ENCODE peak calls at places on chromosomes 3 and 15, in four cellular contexts. One of them, this sample, is unnamed.

GRCh38 chr3:41933154-41933676 is 28.7 kb downstream of the ULK4 start:
- DNase-seq in iris pigment epithelial cell: peak
- DNase-seq in EL: peak
- DNase-seq in ACHN: no peak
- DNase-seq in this sample: peak

GRCh38 chr3:194000712-194001111 is 135.2 kb upstream of the HES1 start:
- DNase-seq in iris pigment epithelial cell: no peak
- DNase-seq in EL: no peak
- DNase-seq in ACHN: no peak
- DNase-seq in this sample: no peak

GRCh38 chr15:60899322-60899966 is 329.7 kb downstream of the RORA start:
- DNase-seq in iris pigment epithelial cell: no peak
- DNase-seq in EL: no peak
- DNase-seq in ACHN: no peak
- DNase-seq in this sample: no peak

GRCh38 chr3:157868881-157869280 is 237.3 kb downstream of the SHOX2 start:
- DNase-seq in iris pigment epithelial cell: no peak
- DNase-seq in EL: no peak
- DNase-seq in ACHN: no peak
- DNase-seq in this sample: no peak

GRCh38 chr3:112858410-112859069 is 11.9 kb upstream of the CD200R1L start:
- DNase-seq in iris pigment epithelial cell: peak
- DNase-seq in EL: peak
- DNase-seq in ACHN: no peak
- DNase-seq in this sample: no peak

GRCh38 chr3:4060064-4060463 is 243.1 kb upstream of the SETMAR start:
- DNase-seq in iris pigment epithelial cell: peak
- DNase-seq in EL: no peak
- DNase-seq in ACHN: peak
- DNase-seq in this sample: no peak

GRCh38 chr3:123841476-123842238 is 42.5 kb downstream of the MYLK start:
- DNase-seq in iris pigment epithelial cell: peak
- DNase-seq in EL: peak
- DNase-seq in ACHN: no peak
- DNase-seq in this sample: no peak

GRCh38 chr3:124685481-124685880 is 44.8 kb upstream of the UMPS start:
- DNase-seq in iris pigment epithelial cell: no peak
- DNase-seq in EL: no peak
- DNase-seq in ACHN: no peak
- DNase-seq in this sample: no peak

GRCh38 chr3:16401273-16401672 is 112.2 kb downstream of the RFTN1 start:
- DNase-seq in iris pigment epithelial cell: no peak
- DNase-seq in EL: no peak
- DNase-seq in ACHN: no peak
- DNase-seq in this sample: no peak

GRCh38 chr3:100782359-100782758 is 73.1 kb downstream of the TFG start:
- DNase-seq in iris pigment epithelial cell: no peak
- DNase-seq in EL: no peak
- DNase-seq in ACHN: no peak
- DNase-seq in this sample: no peak

GRCh38 chr3:44326035-44326434 is 12.5 kb upstream of the TCAIM start:
- DNase-seq in iris pigment epithelial cell: peak
- DNase-seq in EL: peak
- DNase-seq in ACHN: no peak
- DNase-seq in this sample: peak

GRCh38 chr3:127836004-127836882 is 13.9 kb upstream of the MGLL start:
- DNase-seq in iris pigment epithelial cell: no peak
- DNase-seq in EL: no peak
- DNase-seq in ACHN: no peak
- DNase-seq in this sample: no peak

GRCh38 chr15:82530606-82531379 is 9.5 kb downstream of the RPS17 start:
- DNase-seq in iris pigment epithelial cell: peak
- DNase-seq in EL: peak
- DNase-seq in ACHN: peak
- DNase-seq in this sample: peak